ENCODE peak calls at places on chromosomes 2 and 18, in six cellular contexts. A, S, E, R, K and I are unnamed samples.

GRCh38 chr2:67503066-67503795 is 106.1 kb downstream of the ETAA1 start:
- DNase-seq in R (peak; percentile 53), A (no peak), E (no peak), S (no peak), K (no peak), I (no peak)

GRCh38 chr2:233915133-233915532 is 2.0 kb upstream of the TRPM8 start:
- DNase-seq in K (no peak), S (no peak), R (no peak), A (no peak), E (no peak), I (no peak)

GRCh38 chr2:73925033-73925704 is 1.5 kb upstream of the DGUOK start:
- DNase-seq in K (no peak), R (no peak), S (no peak), E (no peak), A (peak; percentile 33), I (no peak)

GRCh38 chr2:191352536-191352935 is 107.3 kb downstream of the MYO1B start:
- DNase-seq in A (no peak), K (no peak), E (no peak), R (peak; percentile 37), S (no peak), I (no peak)

GRCh38 chr18:57150828-57151227 is 3.9 kb downstream of the BOD1L2 start:
- DNase-seq in E (no peak), S (no peak), A (peak; percentile 67), R (no peak), K (peak; percentile 26), I (no peak)

GRCh38 chr2:66435549-66435875 is 587 bp downstream of the MEIS1 start:
- DNase-seq in R (no peak), K (no peak), E (no peak), S (no peak), A (no peak), I (no peak)

GRCh38 chr2:120344991-120345975 is 653 bp upstream of the INHBB start:
- DNase-seq in A (no peak), S (no peak), R (no peak), K (no peak), E (peak; percentile 47), I (peak; percentile 10)

GRCh38 chr2:9937968-9938367 is 13.5 kb upstream of the GRHL1 start:
- DNase-seq in E (no peak), R (no peak), S (no peak), K (no peak), A (peak; percentile 45), I (no peak)

GRCh38 chr2:127498386-127498785 is 27.9 kb downstream of the IWS1 start:
- DNase-seq in R (no peak), E (no peak), A (no peak), S (no peak), K (no peak), I (no peak)

GRCh38 chr2:218882866-218883366 is 2.3 kb downstream of the WNT10A start:
- DNase-seq in R (no peak), E (no peak), A (no peak), K (no peak), S (no peak), I (no peak)

GRCh38 chr2:111178730-111179405 is 58.2 kb downstream of the BCL2L11 start:
- DNase-seq in A (no peak), S (no peak), R (peak; percentile 48), K (no peak), E (no peak), I (no peak)

GRCh38 chr2:11534746-11535484 is 1.1 kb downstream of the GREB1 start:
- DNase-seq in A (no peak), E (no peak), R (no peak), K (no peak), S (no peak), I (no peak)
- TF ChIP-seq CTCF in A (peak; percentile 76), E (no peak), R (peak; percentile 34), K (peak; percentile 45), S (no peak), I (no peak)

GRCh38 chr2:215553946-215554345 is 118.1 kb upstream of the FN1 start:
- DNase-seq in S (no peak), E (no peak), R (no peak), K (no peak), A (no peak), I (no peak)
- TF ChIP-seq CTCF in S (no peak), E (no peak), R (peak; percentile 24), K (no peak), A (peak; percentile 55), I (no peak)

DNA sequence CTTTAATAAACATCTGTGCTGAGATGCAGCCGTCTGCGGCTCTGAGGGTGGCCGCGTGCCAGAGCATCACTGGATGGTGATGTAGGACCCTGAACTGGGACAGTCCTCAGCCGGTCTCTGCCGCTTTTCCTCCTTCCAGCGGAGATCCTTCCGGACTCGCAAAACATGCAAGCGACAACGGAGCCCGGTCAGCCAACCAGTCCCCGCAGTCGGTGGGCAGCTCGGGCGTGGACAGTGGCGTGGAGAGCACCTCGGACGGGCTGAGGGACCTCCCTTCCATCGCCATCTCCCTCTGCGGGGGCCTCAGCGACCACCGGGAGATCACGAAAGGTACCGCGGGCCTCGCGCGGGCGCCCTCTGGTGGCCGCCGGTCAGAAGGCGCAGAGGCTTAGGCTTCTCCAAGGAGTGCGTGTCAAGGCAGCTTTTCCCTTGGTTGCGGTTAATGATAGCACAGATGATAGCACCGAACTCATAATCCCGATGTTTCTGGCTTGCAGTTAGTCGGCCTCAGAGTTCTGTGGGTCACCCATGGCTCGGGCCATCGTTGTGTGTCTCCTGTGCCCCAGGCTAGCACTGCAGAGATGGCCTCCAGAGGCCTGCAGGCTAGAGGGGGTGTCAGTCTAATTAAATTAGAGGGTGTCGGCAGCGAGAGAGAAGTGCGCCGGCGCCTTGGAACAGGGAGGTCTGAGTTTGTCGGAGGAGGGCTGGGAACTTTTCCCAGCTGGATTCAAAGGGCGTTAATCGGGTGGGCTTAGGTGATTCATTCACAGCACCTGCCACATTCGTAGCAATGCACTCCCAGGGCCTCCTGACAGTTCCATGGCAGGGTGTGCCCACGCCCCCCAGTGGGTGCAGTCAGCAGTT is 38.5 kb downstream of the LPIN1 start:
- DNase-seq in A (peak; percentile 80), K (peak; percentile 62), R (no peak), E (peak; percentile 71), S (no peak), I (peak; percentile 15)
- TF ChIP-seq CTCF in A (peak; percentile 99), K (peak; percentile 98), R (peak; percentile 76), E (peak; percentile 76), S (no peak), I (peak; percentile 79)

DNA sequence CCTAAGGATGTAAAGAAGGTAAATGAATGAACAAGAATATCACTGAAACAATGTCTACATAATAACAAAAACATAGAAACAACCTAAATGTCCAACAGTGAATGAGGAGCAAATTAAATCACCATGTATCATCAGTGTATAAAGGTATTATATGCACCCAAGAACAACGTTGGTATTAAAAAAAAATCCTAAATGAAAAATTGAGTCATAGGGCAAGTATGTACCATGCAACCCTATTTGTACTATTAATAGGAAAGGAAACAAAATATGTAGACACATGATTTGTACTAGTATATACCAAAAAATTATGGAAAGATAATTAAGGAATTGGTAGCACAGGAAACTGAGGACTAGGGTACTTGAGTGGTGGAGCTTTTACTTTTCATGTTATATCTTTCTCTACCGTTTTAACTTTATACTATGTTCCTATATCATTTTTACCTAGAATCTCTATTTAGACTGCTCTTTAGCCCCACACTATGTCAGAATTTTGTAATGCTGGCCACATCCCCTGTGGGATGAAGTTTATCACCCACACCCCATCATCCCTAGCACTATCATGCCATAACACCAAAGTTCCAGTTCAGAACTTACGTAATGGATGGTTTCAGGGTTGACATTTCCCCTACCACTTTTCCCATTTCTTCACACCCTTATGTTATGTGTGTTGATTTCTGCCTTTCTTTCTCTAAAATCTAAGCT is 25.6 kb downstream of the IKZF2 start:
- DNase-seq in E (no peak), R (no peak), S (no peak), K (no peak), A (no peak), I (no peak)
- TF ChIP-seq CTCF in E (no peak), R (no peak), S (no peak), K (no peak), A (no peak), I (no peak)

GRCh38 chr18:1513519-1513918 is 608.8 kb downstream of the ADCYAP1 start:
- DNase-seq in E (no peak), A (no peak), R (no peak), K (no peak), S (no peak), I (no peak)
- TF ChIP-seq CTCF in E (no peak), A (no peak), R (no peak), K (no peak), S (no peak), I (no peak)

GRCh38 chr2:86035883-86036789 is 69.5 kb downstream of the POLR1A start:
- DNase-seq in S (peak; percentile 75), E (peak; percentile 82), K (peak; percentile 26), A (no peak), R (peak; percentile 74), I (peak; percentile 76)
- TF ChIP-seq CTCF in S (no peak), E (no peak), K (peak; percentile 54), A (peak; percentile 7), R (peak; percentile 7), I (peak; percentile 57)